ENCODE peak calls at places on chromosomes 3 and 15, in six cellular contexts. One of them, this sample, is unnamed. For H3K9me2, the result is how much of the 10 kb centered on the place peaks cover.

GRCh38 chr3:125148016-125148812 is 64.3 kb downstream of the SLC12A8 start:
- DNase-seq in PC-9: no peak
- DNase-seq in SK-N-SH: no peak
- DNase-seq in HCT116: no peak
- DNase-seq in GM23248: peak
- DNase-seq in hepatocyte: no peak
- DNase-seq in this sample: no peak

GRCh38 chr3:13013151-13013561 is 60.1 kb downstream of the IQSEC1 start:
- DNase-seq in PC-9: no peak
- DNase-seq in SK-N-SH: no peak
- DNase-seq in HCT116: no peak
- DNase-seq in GM23248: no peak
- DNase-seq in hepatocyte: no peak
- DNase-seq in this sample: no peak

GRCh38 chr15:73382131-73382530 is 13.4 kb upstream of the HCN4 start:
- DNase-seq in PC-9: no peak
- DNase-seq in SK-N-SH: no peak
- DNase-seq in HCT116: no peak
- DNase-seq in GM23248: no peak
- DNase-seq in hepatocyte: no peak
- DNase-seq in this sample: no peak

GRCh38 chr3:196254376-196255283 is 32.9 kb downstream of the PCYT1A start:
- DNase-seq in PC-9: no peak
- DNase-seq in SK-N-SH: no peak
- DNase-seq in HCT116: no peak
- DNase-seq in GM23248: no peak
- DNase-seq in hepatocyte: no peak
- DNase-seq in this sample: no peak

GRCh38 chr15:78422571-78423340 is 15.3 kb upstream of the IREB2 start:
- DNase-seq in PC-9: peak
- DNase-seq in SK-N-SH: peak
- DNase-seq in HCT116: peak
- DNase-seq in GM23248: peak
- DNase-seq in hepatocyte: peak
- DNase-seq in this sample: peak

GRCh38 chr15:79872358-79873017 is 24.3 kb downstream of the MTHFS start:
- DNase-seq in PC-9: no peak
- DNase-seq in SK-N-SH: no peak
- DNase-seq in HCT116: no peak
- DNase-seq in GM23248: peak
- DNase-seq in hepatocyte: no peak
- DNase-seq in this sample: no peak

GRCh38 chr15:70342554-70343548 is 245.1 kb upstream of the TLE3 start:
- DNase-seq in PC-9: no peak
- DNase-seq in SK-N-SH: no peak
- DNase-seq in HCT116: no peak
- DNase-seq in GM23248: no peak
- DNase-seq in hepatocyte: no peak
- DNase-seq in this sample: no peak

GRCh38 chr15:31294067-31294466 is 32.6 kb upstream of the KLF13 start:
- DNase-seq in PC-9: no peak
- DNase-seq in SK-N-SH: no peak
- DNase-seq in HCT116: no peak
- DNase-seq in GM23248: no peak
- DNase-seq in hepatocyte: no peak
- DNase-seq in this sample: no peak

GRCh38 chr3:114569186-114569585 is 275.4 kb downstream of the TIGIT start:
- DNase-seq in PC-9: peak
- DNase-seq in SK-N-SH: no peak
- DNase-seq in HCT116: no peak
- DNase-seq in GM23248: no peak
- DNase-seq in hepatocyte: no peak
- DNase-seq in this sample: peak

GRCh38 chr15:55234800-55235104 is 38.0 kb upstream of the RSL24D1 start:
- DNase-seq in PC-9: no peak
- DNase-seq in SK-N-SH: no peak
- DNase-seq in HCT116: no peak
- DNase-seq in GM23248: no peak
- DNase-seq in hepatocyte: no peak
- DNase-seq in this sample: no peak

GRCh38 chr3:138468451-138468850 is 34.0 kb downstream of the ESYT3 start:
- DNase-seq in PC-9: no peak
- DNase-seq in SK-N-SH: no peak
- DNase-seq in HCT116: no peak
- DNase-seq in GM23248: no peak
- DNase-seq in hepatocyte: no peak
- DNase-seq in this sample: no peak

GRCh38 chr15:41559489-41560177 is 621 bp downstream of the TYRO3 start:
- DNase-seq in PC-9: no peak
- DNase-seq in SK-N-SH: peak
- DNase-seq in HCT116: no peak
- DNase-seq in GM23248: peak
- DNase-seq in hepatocyte: peak
- DNase-seq in this sample: peak

GRCh38 chr3:9945358-9945757 is 6.8 kb downstream of the PRRT3 start:
- DNase-seq in PC-9: no peak
- DNase-seq in SK-N-SH: no peak
- DNase-seq in HCT116: no peak
- DNase-seq in GM23248: peak
- DNase-seq in hepatocyte: no peak
- DNase-seq in this sample: no peak

GRCh38 chr3:31981206-31982181 is at the start of the genes OSBPL10 and ZNF860:
- DNase-seq in PC-9: peak
- DNase-seq in SK-N-SH: peak
- DNase-seq in HCT116: peak
- DNase-seq in GM23248: peak
- DNase-seq in hepatocyte: peak
- DNase-seq in this sample: peak

GRCh38 chr15:30973379-30973778 is 18.0 kb downstream of the MTMR10 start:
- DNase-seq in PC-9: no peak
- DNase-seq in SK-N-SH: no peak
- DNase-seq in HCT116: no peak
- DNase-seq in GM23248: no peak
- DNase-seq in hepatocyte: no peak
- DNase-seq in this sample: no peak

GRCh38 chr3:44000586-44000985 is 241.1 kb upstream of the TOPAZ1 start:
- DNase-seq in PC-9: peak
- DNase-seq in SK-N-SH: no peak
- DNase-seq in HCT116: no peak
- DNase-seq in GM23248: peak
- DNase-seq in hepatocyte: peak
- DNase-seq in this sample: peak

GRCh38 chr3:11803977-11804903 is 42.4 kb downstream of the TAMM41 start:
- DNase-seq in PC-9: peak
- DNase-seq in SK-N-SH: peak
- DNase-seq in HCT116: peak
- DNase-seq in GM23248: peak
- DNase-seq in hepatocyte: peak
- DNase-seq in this sample: peak

GRCh38 chr15:58275785-58276184 is 137.6 kb downstream of the AQP9 start:
- DNase-seq in PC-9: no peak
- DNase-seq in SK-N-SH: no peak
- DNase-seq in HCT116: no peak
- DNase-seq in GM23248: no peak
- DNase-seq in hepatocyte: no peak
- DNase-seq in this sample: no peak

GRCh38 chr15:68384451-68385239 is 47.3 kb downstream of the ITGA11 start:
- DNase-seq in PC-9: no peak
- DNase-seq in SK-N-SH: peak
- DNase-seq in HCT116: no peak
- DNase-seq in GM23248: peak
- DNase-seq in hepatocyte: peak
- DNase-seq in this sample: peak

GRCh38 chr3:58657571-58658141 is 8.9 kb downstream of the FAM3D start:
- DNase-seq in PC-9: peak
- DNase-seq in SK-N-SH: no peak
- DNase-seq in HCT116: no peak
- DNase-seq in GM23248: no peak
- DNase-seq in hepatocyte: no peak
- DNase-seq in this sample: peak

GRCh38 chr3:172856766-172857742 is 106.5 kb downstream of the ECT2 start:
- DNase-seq in PC-9: no peak
- DNase-seq in SK-N-SH: no peak
- DNase-seq in HCT116: peak
- DNase-seq in GM23248: no peak
- DNase-seq in hepatocyte: peak
- DNase-seq in this sample: peak

GRCh38 chr15:74873756-74874424 is 725 bp upstream of the SCAMP2 start:
- DNase-seq in PC-9: no peak
- DNase-seq in SK-N-SH: peak
- DNase-seq in HCT116: no peak
- DNase-seq in GM23248: peak
- DNase-seq in hepatocyte: peak
- DNase-seq in this sample: no peak

GRCh38 chr3:139310474-139310933 is 33.3 kb upstream of the MRPS22 start:
- DNase-seq in PC-9: peak
- DNase-seq in SK-N-SH: no peak
- DNase-seq in HCT116: peak
- DNase-seq in GM23248: peak
- DNase-seq in hepatocyte: no peak
- DNase-seq in this sample: peak

GRCh38 chr3:156024904-156025303 is 95.5 kb upstream of the KCNAB1 start:
- DNase-seq in PC-9: no peak
- DNase-seq in SK-N-SH: no peak
- DNase-seq in HCT116: no peak
- DNase-seq in GM23248: peak
- DNase-seq in hepatocyte: no peak
- DNase-seq in this sample: peak

GRCh38 chr3:151256761-151257160 is 21.6 kb downstream of the P2RY14 start:
- DNase-seq in PC-9: no peak
- DNase-seq in SK-N-SH: no peak
- DNase-seq in HCT116: no peak
- DNase-seq in GM23248: no peak
- DNase-seq in hepatocyte: no peak
- DNase-seq in this sample: no peak

GRCh38 chr3:135887220-135887619 is 78.3 kb upstream of the PPP2R3A start:
- DNase-seq in PC-9: peak
- DNase-seq in SK-N-SH: no peak
- DNase-seq in HCT116: peak
- DNase-seq in GM23248: peak
- DNase-seq in hepatocyte: no peak
- DNase-seq in this sample: peak

GRCh38 chr3:88003115-88003755 is 55.6 kb downstream of the CGGBP1 start:
- DNase-seq in PC-9: peak
- DNase-seq in SK-N-SH: peak
- DNase-seq in HCT116: peak
- DNase-seq in GM23248: peak
- DNase-seq in hepatocyte: peak
- DNase-seq in this sample: peak

DNA sequence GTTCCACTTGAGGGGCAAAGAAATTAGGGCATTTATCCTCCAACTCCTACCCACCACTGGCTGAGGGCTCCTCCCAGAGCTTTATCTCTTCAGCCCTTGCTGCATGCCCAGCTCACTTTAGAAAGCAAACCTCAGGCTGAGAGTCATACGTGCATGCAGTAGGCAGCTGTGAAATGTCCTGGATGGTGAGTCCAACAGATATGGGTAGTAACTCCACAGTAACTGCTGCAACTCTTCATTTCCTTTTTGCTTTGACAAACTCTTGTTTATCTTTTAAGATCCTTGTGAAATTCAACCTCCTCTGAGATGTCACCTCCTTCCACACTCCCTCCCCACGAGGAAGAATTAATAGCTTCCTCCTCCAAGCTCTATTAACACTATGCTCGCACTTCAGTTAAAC is 35.9 kb upstream of the CTNNB1 start:
- DNase-seq in PC-9: no peak
- DNase-seq in SK-N-SH: no peak
- DNase-seq in HCT116: no peak
- DNase-seq in GM23248: no peak
- DNase-seq in hepatocyte: peak
- DNase-seq in this sample: no peak
- H3K9me2 ChIP-seq in PC-9: under half
- H3K9me2 ChIP-seq in SK-N-SH: under half
- H3K9me2 ChIP-seq in HCT116: under half
- H3K9me2 ChIP-seq in GM23248: under half
- H3K9me2 ChIP-seq in hepatocyte: under half
- H3K9me2 ChIP-seq in this sample: under half

GRCh38 chr15:94387442-94387841 is 156.1 kb downstream of the MCTP2 start:
- DNase-seq in PC-9: no peak
- DNase-seq in SK-N-SH: no peak
- DNase-seq in HCT116: no peak
- DNase-seq in GM23248: no peak
- DNase-seq in hepatocyte: no peak
- DNase-seq in this sample: no peak

GRCh38 chr15:94387854-94388441 is 156.6 kb downstream of the MCTP2 start:
- DNase-seq in PC-9: no peak
- DNase-seq in SK-N-SH: no peak
- DNase-seq in HCT116: no peak
- DNase-seq in GM23248: no peak
- DNase-seq in hepatocyte: no peak
- DNase-seq in this sample: no peak

GRCh38 chr15:94383041-94383440 is 151.7 kb downstream of the MCTP2 start:
- DNase-seq in PC-9: no peak
- DNase-seq in SK-N-SH: no peak
- DNase-seq in HCT116: no peak
- DNase-seq in GM23248: no peak
- DNase-seq in hepatocyte: no peak
- DNase-seq in this sample: no peak

GRCh38 chr15:94383706-94384105 is 152.3 kb downstream of the MCTP2 start:
- DNase-seq in PC-9: no peak
- DNase-seq in SK-N-SH: no peak
- DNase-seq in HCT116: no peak
- DNase-seq in GM23248: peak
- DNase-seq in hepatocyte: no peak
- DNase-seq in this sample: peak

GRCh38 chr15:94385441-94385840 is 154.1 kb downstream of the MCTP2 start:
- DNase-seq in PC-9: no peak
- DNase-seq in SK-N-SH: no peak
- DNase-seq in HCT116: no peak
- DNase-seq in GM23248: no peak
- DNase-seq in hepatocyte: no peak
- DNase-seq in this sample: no peak
- H3K9me2 ChIP-seq in PC-9: under half
- H3K9me2 ChIP-seq in SK-N-SH: under half
- H3K9me2 ChIP-seq in HCT116: under half
- H3K9me2 ChIP-seq in GM23248: under half
- H3K9me2 ChIP-seq in hepatocyte: under half
- H3K9me2 ChIP-seq in this sample: under half

GRCh38 chr3:16788440-16789057 is 96.2 kb upstream of the PLCL2 start:
- DNase-seq in PC-9: no peak
- DNase-seq in SK-N-SH: no peak
- DNase-seq in HCT116: no peak
- DNase-seq in GM23248: no peak
- DNase-seq in hepatocyte: no peak
- DNase-seq in this sample: no peak
- H3K9me2 ChIP-seq in PC-9: under half
- H3K9me2 ChIP-seq in SK-N-SH: under half
- H3K9me2 ChIP-seq in HCT116: under half
- H3K9me2 ChIP-seq in GM23248: under half
- H3K9me2 ChIP-seq in hepatocyte: under half
- H3K9me2 ChIP-seq in this sample: under half

DNA sequence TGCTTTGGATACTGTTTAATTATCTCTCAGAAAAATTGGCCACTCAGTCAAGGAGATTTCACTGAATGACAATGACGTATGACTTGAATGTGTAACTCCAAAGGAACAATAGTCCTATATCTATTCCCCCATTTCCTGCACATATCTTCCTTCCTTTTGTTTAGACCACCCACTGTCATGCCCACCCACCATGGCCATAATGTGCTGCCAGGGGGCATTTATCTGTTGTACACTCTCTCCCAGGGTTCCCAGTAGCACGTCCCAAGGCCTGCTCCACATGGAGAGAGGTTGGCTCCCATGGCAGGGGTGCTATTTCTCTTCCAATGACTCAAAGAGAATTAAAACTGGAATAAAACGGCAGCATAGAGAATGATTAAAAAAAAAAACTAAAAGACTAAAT is 36.8 kb upstream of the CTNNB1 start:
- DNase-seq in PC-9: no peak
- DNase-seq in SK-N-SH: no peak
- DNase-seq in HCT116: no peak
- DNase-seq in GM23248: no peak
- DNase-seq in hepatocyte: no peak
- DNase-seq in this sample: no peak
- H3K9me2 ChIP-seq in PC-9: under half
- H3K9me2 ChIP-seq in SK-N-SH: under half
- H3K9me2 ChIP-seq in HCT116: under half
- H3K9me2 ChIP-seq in GM23248: under half
- H3K9me2 ChIP-seq in hepatocyte: under half
- H3K9me2 ChIP-seq in this sample: under half

This sample was measured in PC-3.